ENCODE peak calls at places on chromosomes 16 and 17, in nine cellular contexts. P, A, Y, V, I, N, G, D and Q are unnamed samples.
A peak's percentile ranks its signal among the peaks of the same experiment; 100 is the strongest.

GRCh38 chr16:76059701-76060100 is 217.5 kb upstream of the CNTNAP4 start:
- DNase-seq in P (no peak), A (no peak), Y (no peak), V (no peak), I (no peak), N (no peak), G (no peak), D (no peak), Q (no peak)

GRCh38 chr16:53549970-53550406 is 47.0 kb upstream of the AKTIP start:
- DNase-seq in P (no peak), A (peak; percentile 64), Y (peak; percentile 93), V (peak; percentile 88), I (peak; percentile 66), N (peak; percentile 45), G (peak; percentile 58), D (peak; percentile 23), Q (peak; percentile 57)

GRCh38 chr17:58621174-58621573 is 70.7 kb downstream of the TEX14 start:
- DNase-seq in P (no peak), A (no peak), Y (no peak), V (no peak), I (no peak), N (peak; percentile 14), G (no peak), D (no peak), Q (no peak)

GRCh38 chr17:56142781-56143180 is 10.5 kb upstream of the ANKFN1 start:
- DNase-seq in P (no peak), A (no peak), Y (no peak), V (no peak), I (no peak), N (no peak), G (no peak), D (no peak), Q (no peak)

GRCh38 chr16:58121132-58121531 is 8.0 kb downstream of the CFAP20 start:
- DNase-seq in P (no peak), A (no peak), Y (no peak), V (no peak), I (peak; percentile 87), N (peak; percentile 40), G (no peak), D (no peak), Q (no peak)

GRCh38 chr17:48456584-48456983 is 26.6 kb upstream of the SKAP1 start:
- DNase-seq in P (no peak), A (no peak), Y (no peak), V (peak; percentile 57), I (peak; percentile 61), N (no peak), G (no peak), D (no peak), Q (no peak)

GRCh38 chr16:88009566-88010342 is 58.5 kb downstream of the BANP start:
- DNase-seq in P (no peak), A (no peak), Y (no peak), V (peak; percentile 79), I (no peak), N (no peak), G (no peak), D (no peak), Q (no peak)

GRCh38 chr17:31224366-31224765 is 72.7 kb downstream of the OMG start:
- DNase-seq in P (no peak), A (no peak), Y (no peak), V (no peak), I (no peak), N (no peak), G (no peak), D (no peak), Q (no peak)

GRCh38 chr16:10828851-10829331 is 10.3 kb upstream of the TVP23A start:
- DNase-seq in P (peak; percentile 83), A (no peak), Y (peak; percentile 97), V (peak; percentile 30), I (no peak), N (peak; percentile 86), G (peak; percentile 95), D (peak; percentile 96), Q (no peak)

GRCh38 chr16:31423241-31423640 is 4.9 kb downstream of the COX6A2 start:
- DNase-seq in P (no peak), A (no peak), Y (no peak), V (no peak), I (no peak), N (no peak), G (no peak), D (no peak), Q (no peak)

GRCh38 chr16:68519225-68519745 is 19.8 kb upstream of the ZFP90 start:
- DNase-seq in P (no peak), A (no peak), Y (no peak), V (no peak), I (no peak), N (no peak), G (no peak), D (no peak), Q (no peak)

GRCh38 chr16:68517606-68518161 is 21.4 kb upstream of the ZFP90 start:
- DNase-seq in P (no peak), A (no peak), Y (no peak), V (no peak), I (no peak), N (no peak), G (no peak), D (no peak), Q (no peak)

GRCh38 chr16:68526143-68526781 is 12.8 kb upstream of the ZFP90 start:
- DNase-seq in P (no peak), A (no peak), Y (no peak), V (no peak), I (no peak), N (no peak), G (no peak), D (no peak), Q (no peak)

GRCh38 chr16:68524069-68524820 is 14.8 kb upstream of the ZFP90 start:
- DNase-seq in P (no peak), A (no peak), Y (no peak), V (no peak), I (no peak), N (no peak), G (no peak), D (no peak), Q (no peak)

GRCh38 chr16:68520649-68521086 is 18.4 kb upstream of the ZFP90 start:
- DNase-seq in P (peak; percentile 76), A (peak; percentile 83), Y (peak; percentile 79), V (peak; percentile 98), I (peak; percentile 89), N (peak; percentile 90), G (peak; percentile 79), D (peak; percentile 78), Q (peak; percentile 89)
- H3K4me3 ChIP-seq in P (no peak overlapping the region), A (no peak overlapping the region), Y (no peak overlapping the region), V (peak overlapping the region; percentile 38), I (no peak overlapping the region), N (no peak overlapping the region), G (peak overlapping the region; percentile 2), D (peak overlapping the region; percentile 45), Q (peak overlapping the region; percentile 21)

GRCh38 chr17:45317113-45317820 is 447 bp upstream of the MAP3K14 start:
- DNase-seq in P (peak; percentile 99), A (peak; percentile 100), Y (peak; percentile 100), V (peak; percentile 100), I (peak; percentile 100), N (peak; percentile 100), G (peak; percentile 100), D (peak; percentile 100), Q (peak; percentile 99)
- H3K4me1 ChIP-seq in P (peaks cover 55% of the 10 kb centered on the region), A (peaks cover 6% of the 10 kb centered on the region), Y (peaks cover 15% of the 10 kb centered on the region), V (peaks cover 25% of the 10 kb centered on the region), I (peaks cover 74% of the 10 kb centered on the region), N (peaks cover 87% of the 10 kb centered on the region), G (peaks cover 2% of the 10 kb centered on the region), D (peaks cover 68% of the 10 kb centered on the region), Q (peaks cover 57% of the 10 kb centered on the region)

GRCh38 chr17:16181581-16181980 is 33.8 kb downstream of the NCOR1 start:
- DNase-seq in P (no peak), A (no peak), Y (no peak), V (no peak), I (no peak), N (no peak), G (no peak), D (no peak), Q (no peak)

DNA sequence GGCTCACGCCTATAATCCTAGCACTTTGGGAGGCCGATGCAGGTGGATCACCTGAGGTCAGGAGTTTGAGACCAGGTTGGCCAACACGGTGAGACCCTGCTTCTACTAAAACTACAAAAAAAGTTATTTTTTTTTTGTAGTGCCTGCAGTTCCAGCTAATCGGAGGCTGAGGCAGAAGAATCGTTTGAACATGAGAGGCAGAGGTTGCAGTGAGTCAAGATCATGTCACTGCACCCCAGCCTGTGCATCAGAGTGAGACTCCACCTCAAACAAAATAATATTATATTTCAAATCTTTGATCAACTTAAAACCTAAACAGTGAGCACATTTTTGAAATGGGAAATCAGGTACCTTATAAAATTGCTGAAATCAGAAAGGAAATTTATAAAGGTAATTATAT is 36.5 kb downstream of the NCOR1 start:
- DNase-seq in P (no peak), A (no peak), Y (no peak), V (no peak), I (no peak), N (no peak), G (no peak), D (no peak), Q (no peak)
- H3K27ac ChIP-seq in P (no peak overlapping the region), A (no peak overlapping the region), Y (no peak overlapping the region), V (no peak overlapping the region), I (no peak overlapping the region), N (no peak overlapping the region), G (no peak overlapping the region), D (no peak overlapping the region), Q (no peak overlapping the region)

GRCh38 chr17:74863420-74864296 is 4.0 kb upstream of the GRIN2C start:
- DNase-seq in P (no peak), A (no peak), Y (no peak), V (no peak), I (no peak), N (no peak), G (no peak), D (no peak), Q (no peak)

GRCh38 chr17:74862919-74863318 is 3.2 kb upstream of the GRIN2C start:
- DNase-seq in P (no peak), A (no peak), Y (no peak), V (no peak), I (no peak), N (no peak), G (no peak), D (no peak), Q (no peak)

GRCh38 chr17:74861554-74862107 is 1.9 kb upstream of the GRIN2C start:
- DNase-seq in P (no peak), A (no peak), Y (no peak), V (peak; percentile 40), I (no peak), N (no peak), G (no peak), D (no peak), Q (no peak)

GRCh38 chr17:74860999-74861553 is 1.4 kb upstream of the GRIN2C start:
- DNase-seq in P (no peak), A (no peak), Y (no peak), V (peak; percentile 37), I (no peak), N (no peak), G (no peak), D (no peak), Q (no peak)

DNA sequence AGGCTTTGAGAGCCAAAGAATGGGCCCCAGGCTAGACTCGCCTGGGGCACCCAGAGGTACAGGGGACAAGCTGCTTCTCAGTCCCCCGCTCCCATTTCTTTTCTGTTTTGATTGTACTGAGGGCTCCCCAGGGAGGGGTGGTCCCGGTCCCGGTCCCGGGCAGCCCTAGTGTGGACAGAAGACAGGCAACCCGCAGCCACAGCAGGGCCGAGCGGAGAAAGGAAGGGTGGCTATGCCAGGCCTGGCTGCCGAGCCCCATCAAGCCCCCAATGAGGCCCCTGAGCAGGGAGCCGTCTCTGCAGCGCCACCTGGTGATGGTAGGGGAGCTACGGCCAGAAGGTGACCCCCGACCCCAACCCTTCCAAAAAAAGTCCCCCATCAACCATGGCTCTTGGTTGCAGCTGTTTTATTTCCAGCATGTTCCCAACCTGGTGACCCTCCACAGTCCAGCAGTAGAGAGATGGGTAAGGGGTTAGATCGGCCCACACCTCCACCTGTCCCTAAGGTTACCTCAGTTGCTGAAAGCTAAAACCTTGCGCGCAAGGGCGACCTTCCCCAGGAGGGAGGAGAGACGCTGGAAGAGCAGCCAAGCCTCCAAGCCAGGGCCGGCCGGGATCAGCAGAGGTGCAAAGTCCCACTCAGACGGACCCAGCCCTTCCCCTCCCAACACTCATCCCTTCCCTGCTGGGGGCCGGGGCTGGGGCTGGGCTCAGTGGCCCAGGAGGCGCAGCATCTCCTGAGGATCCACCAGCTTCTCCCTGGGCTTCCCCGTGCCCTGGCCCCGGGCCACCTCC is 2.6 kb upstream of the GRIN2C start:
- DNase-seq in P (peak; percentile 25), A (peak; percentile 79), Y (peak; percentile 63), V (peak; percentile 90), I (peak; percentile 65), N (peak; percentile 60), G (peak; percentile 68), D (peak; percentile 65), Q (peak; percentile 55)
- H3K4me3 ChIP-seq in P (no peak overlapping the region), A (no peak overlapping the region), Y (no peak overlapping the region), V (peak overlapping the region; percentile 51), I (no peak overlapping the region), N (no peak overlapping the region), G (no peak overlapping the region), D (peak overlapping the region; percentile 60), Q (no peak overlapping the region)